ENCODE peak calls at places on chromosome 5, in ten cellular contexts. U is heart left ventricle; I is immature natural killer cell; H is dermis microvascular lymphatic vessel endothelial cell; O is left cardiac atrium; E is activated CD4-positive, alpha-beta T cell treated with anti-CD3 and anti-CD28 coated beads for 4 hours; X is tibial nerve; W is ELR; G is C1 segment of cervical spinal cord; Y is HFF-Myc. T is an unnamed sample.

GRCh38 chr5:158599132-158599531 is 500.6 kb downstream of the EBF1 start:
- DNase-seq in U (peak), I (no peak), H (no peak), O (no peak), E (no peak), X (peak), W (no peak), G (no peak), Y (no peak), T (no peak)

GRCh38 chr5:154285661-154286408 is 95.3 kb downstream of the GALNT10 start:
- DNase-seq in U (no peak), I (no peak), H (peak), O (no peak), E (no peak), X (no peak), W (peak), G (no peak), Y (no peak), T (no peak)

GRCh38 chr5:45038366-45038987 is 229.7 kb downstream of the MRPS30 start:
- DNase-seq in U (no peak), I (no peak), H (peak), O (no peak), E (no peak), X (no peak), W (peak), G (no peak), Y (no peak), T (no peak)

GRCh38 chr5:93941897-93942296 is 200.5 kb upstream of the POU5F2 start:
- DNase-seq in U (no peak), I (no peak), H (no peak), O (no peak), E (no peak), X (no peak), W (no peak), G (no peak), Y (no peak), T (no peak)

GRCh38 chr5:113278976-113279375 is 155.8 kb downstream of the TSSK1B start:
- DNase-seq in U (no peak), I (no peak), H (no peak), O (no peak), E (no peak), X (no peak), W (no peak), G (no peak), Y (no peak), T (no peak)

GRCh38 chr5:760363-761205 is 23.9 kb downstream of the ZDHHC11B start:
- DNase-seq in U (peak), I (no peak), H (no peak), O (peak), E (no peak), X (no peak), W (no peak), G (no peak), Y (no peak), T (no peak)

GRCh38 chr5:124438390-124439380 is 307.8 kb downstream of the ZNF608 start:
- DNase-seq in U (no peak), I (no peak), H (peak), O (no peak), E (no peak), X (no peak), W (no peak), G (peak), Y (no peak), T (no peak)

GRCh38 chr5:160970605-160971191 is 118.7 kb upstream of the ATP10B start:
- DNase-seq in U (no peak), I (no peak), H (no peak), O (no peak), E (no peak), X (no peak), W (peak), G (no peak), Y (no peak), T (no peak)

GRCh38 chr5:179194941-179195381 is 134.8 kb downstream of the ZNF354C start:
- DNase-seq in U (peak), I (no peak), H (no peak), O (peak), E (no peak), X (no peak), W (no peak), G (no peak), Y (no peak), T (no peak)

GRCh38 chr5:10354048-10354872 is 765 bp downstream of the MARCHF6 start:
- DNase-seq in U (peak), I (peak), H (peak), O (peak), E (peak), X (peak), W (peak), G (peak), Y (no peak), T (peak)

GRCh38 chr5:57488308-57488955 is 5.8 kb upstream of the ACTBL2 start:
- DNase-seq in U (no peak), I (no peak), H (peak), O (no peak), E (no peak), X (no peak), W (peak), G (no peak), Y (peak), T (no peak)

GRCh38 chr5:108036484-108036883 is 345.4 kb downstream of the FBXL17 start:
- DNase-seq in U (no peak), I (no peak), H (peak), O (no peak), E (no peak), X (no peak), W (no peak), G (no peak), Y (no peak), T (no peak)

GRCh38 chr5:97541864-97542263 is 358.8 kb upstream of the RIOK2 start:
- DNase-seq in U (no peak), I (no peak), H (no peak), O (no peak), E (no peak), X (no peak), W (no peak), G (no peak), Y (no peak), T (no peak)

GRCh38 chr5:16412556-16412955 is 53.0 kb downstream of the ZNF622 start:
- DNase-seq in U (no peak), I (no peak), H (no peak), O (no peak), E (no peak), X (no peak), W (no peak), G (no peak), Y (no peak), T (no peak)

GRCh38 chr5:136016945-136017530 is 11.8 kb upstream of the TGFBI start:
- DNase-seq in U (no peak), I (no peak), H (peak), O (no peak), E (no peak), X (no peak), W (peak), G (peak), Y (no peak), T (no peak)

GRCh38 chr5:103461223-103461622 is 101.4 kb downstream of the NUDT12 start:
- DNase-seq in U (no peak), I (no peak), H (peak), O (no peak), E (no peak), X (no peak), W (peak), G (no peak), Y (peak), T (no peak)

GRCh38 chr5:144183254-144183889 is 12.7 kb downstream of the KCTD16 start:
- DNase-seq in U (no peak), I (no peak), H (peak), O (no peak), E (no peak), X (no peak), W (peak), G (no peak), Y (no peak), T (no peak)

T was measured in activated T-cell treated with anti-CD3 and anti-CD28 coated beads, Interleukin-2, amount 50 U/mL, for 4 hours.